ENCODE peak calls at places on chromosomes 11 and 22, in ten cellular contexts. H, T, E, X, U, C, G, S, W and F are unnamed samples.

GRCh38 chr22:39250131-39250530 is 5.3 kb upstream of the PDGFB start:
- DNase-seq in H (no peak), T (no peak), E (no peak), X (no peak), U (no peak), C (no peak), G (no peak), S (no peak), W (no peak), F (no peak)

GRCh38 chr11:2883717-2884423 is 1.7 kb downstream of the CDKN1C start:
- DNase-seq in H (no peak), T (no peak), E (no peak), X (no peak), U (no peak), C (peak; percentile 22), G (no peak), S (peak; percentile 18), W (no peak), F (no peak)

GRCh38 chr11:111733655-111734088 is 32.5 kb downstream of the PPP2R1B start:
- DNase-seq in H (no peak), T (no peak), E (no peak), X (no peak), U (no peak), C (no peak), G (no peak), S (no peak), W (no peak), F (no peak)

GRCh38 chr11:77204792-77205466 is 76.9 kb downstream of the MYO7A start:
- DNase-seq in H (no peak), T (no peak), E (no peak), X (no peak), U (no peak), C (no peak), G (no peak), S (no peak), W (no peak), F (no peak)

GRCh38 chr22:23099525-23099792 is 29.1 kb downstream of the GNAZ start:
- DNase-seq in H (no peak), T (no peak), E (no peak), X (no peak), U (no peak), C (no peak), G (no peak), S (no peak), W (no peak), F (no peak)

GRCh38 chr11:31509412-31510345 is at the start of the genes ELP4 and IMMP1L:
- DNase-seq in H (peak; percentile 97), T (peak; percentile 95), E (peak; percentile 96), X (peak; percentile 86), U (peak; percentile 83), C (peak; percentile 99), G (peak; percentile 90), S (peak; percentile 96), W (peak; percentile 94), F (peak; percentile 95)

GRCh38 chr22:39960791-39961746 is 872 bp downstream of the TMA7B start:
- DNase-seq in H (peak; percentile 79), T (peak; percentile 82), E (no peak), X (peak; percentile 22), U (no peak), C (no peak), G (peak; percentile 30), S (peak; percentile 100), W (peak; percentile 93), F (peak; percentile 96)

GRCh38 chr11:117519590-117519989 is 191.9 kb downstream of the CEP164 start:
- DNase-seq in H (no peak), T (no peak), E (no peak), X (no peak), U (no peak), C (no peak), G (no peak), S (no peak), W (peak; percentile 52), F (no peak)

GRCh38 chr11:109197656-109198055 is 224.3 kb upstream of the C11orf87 start:
- DNase-seq in H (no peak), T (no peak), E (no peak), X (no peak), U (no peak), C (no peak), G (no peak), S (peak; percentile 66), W (peak; percentile 66), F (no peak)

GRCh38 chr11:92511522-92512203 is 287.0 kb downstream of the FAT3 start:
- DNase-seq in H (no peak), T (no peak), E (no peak), X (no peak), U (no peak), C (no peak), G (no peak), S (no peak), W (no peak), F (no peak)

GRCh38 chr11:66326261-66327111 is 9.6 kb upstream of the CD248 start:
- DNase-seq in H (peak; percentile 36), T (peak; percentile 55), E (no peak), X (no peak), U (no peak), C (no peak), G (no peak), S (no peak), W (no peak), F (peak; percentile 100)

GRCh38 chr11:30314625-30315024 is 8.3 kb upstream of the ARL14EP start:
- DNase-seq in H (peak; percentile 7), T (no peak), E (no peak), X (no peak), U (no peak), C (no peak), G (no peak), S (peak; percentile 50), W (no peak), F (no peak)

GRCh38 chr11:85787168-85787567 is 23.8 kb downstream of the SYTL2 start:
- DNase-seq in H (no peak), T (no peak), E (no peak), X (no peak), U (no peak), C (no peak), G (no peak), S (no peak), W (no peak), F (no peak)

GRCh38 chr11:18309691-18310090 is 12.2 kb downstream of the HPS5 start:
- DNase-seq in H (no peak), T (no peak), E (no peak), X (no peak), U (no peak), C (no peak), G (no peak), S (peak; percentile 47), W (no peak), F (no peak)

GRCh38 chr11:119996556-119996955 is 141.4 kb downstream of the TRIM29 start:
- DNase-seq in H (no peak), T (no peak), E (no peak), X (no peak), U (no peak), C (no peak), G (no peak), S (no peak), W (no peak), F (no peak)

GRCh38 chr11:84887055-84887629 is 740.0 kb downstream of the DLG2 start:
- DNase-seq in H (no peak), T (no peak), E (no peak), X (no peak), U (no peak), C (no peak), G (no peak), S (peak; percentile 35), W (no peak), F (no peak)

GRCh38 chr11:17905477-17905876 is 107.4 kb downstream of the SERGEF start:
- DNase-seq in H (no peak), T (no peak), E (no peak), X (no peak), U (no peak), C (no peak), G (no peak), S (no peak), W (peak; percentile 14), F (no peak)

GRCh38 chr11:66912361-66912760 is 45.8 kb downstream of the PC start:
- DNase-seq in H (no peak), T (no peak), E (no peak), X (no peak), U (no peak), C (no peak), G (no peak), S (no peak), W (no peak), F (no peak)

GRCh38 chr11:64098318-64098831 is 62.6 kb downstream of the FLRT1 start:
- DNase-seq in H (no peak), T (no peak), E (no peak), X (no peak), U (no peak), C (no peak), G (no peak), S (no peak), W (no peak), F (no peak)

GRCh38 chr22:17963015-17963414 is 61.3 kb downstream of the MICAL3 start:
- DNase-seq in H (no peak), T (no peak), E (no peak), X (no peak), U (no peak), C (no peak), G (no peak), S (no peak), W (no peak), F (no peak)

GRCh38 chr11:85845052-85845631 is 10.0 kb upstream of the CCDC83 start:
- DNase-seq in H (peak; percentile 62), T (no peak), E (no peak), X (no peak), U (no peak), C (no peak), G (no peak), S (peak; percentile 25), W (no peak), F (no peak)

GRCh38 chr11:2202071-2202899 is 30.7 kb upstream of the TH start:
- DNase-seq in H (peak; percentile 85), T (no peak), E (no peak), X (no peak), U (no peak), C (no peak), G (no peak), S (no peak), W (no peak), F (no peak)

GRCh38 chr22:17084554-17085276 is at the start of gene IL17RA:
- DNase-seq in H (peak; percentile 83), T (peak; percentile 97), E (peak; percentile 83), X (peak; percentile 90), U (peak; percentile 55), C (peak; percentile 88), G (peak; percentile 50), S (peak; percentile 86), W (peak; percentile 84), F (peak; percentile 92)

GRCh38 chr11:63663809-63664208 is 7.4 kb downstream of the ATL3 start:
- DNase-seq in H (peak; percentile 86), T (no peak), E (no peak), X (no peak), U (peak; percentile 32), C (no peak), G (no peak), S (peak; percentile 87), W (no peak), F (no peak)

GRCh38 chr11:112012877-112013276 is 12.3 kb upstream of the DLAT start:
- DNase-seq in H (peak; percentile 76), T (no peak), E (no peak), X (no peak), U (no peak), C (no peak), G (no peak), S (peak; percentile 90), W (no peak), F (no peak)

GRCh38 chr11:61392991-61393595 is 706 bp downstream of the TMEM216 start:
- DNase-seq in H (peak; percentile 53), T (peak; percentile 43), E (no peak), X (no peak), U (no peak), C (no peak), G (no peak), S (no peak), W (no peak), F (peak; percentile 41)

GRCh38 chr11:22304337-22304961 is 33.7 kb upstream of the SLC17A6 start:
- DNase-seq in H (peak; percentile 37), T (no peak), E (peak; percentile 11), X (no peak), U (no peak), C (peak; percentile 45), G (no peak), S (peak; percentile 42), W (peak; percentile 21), F (peak; percentile 5)

GRCh38 chr11:99687320-99687719 is 666.6 kb downstream of the CNTN5 start:
- DNase-seq in H (peak; percentile 22), T (no peak), E (no peak), X (no peak), U (no peak), C (peak; percentile 1), G (no peak), S (peak; percentile 37), W (no peak), F (no peak)